ENCODE peak calls at places on chromosomes 6 and 20, in nine cellular contexts. H is stimulated activated CD4-positive, alpha-beta T cell treated with anti-CD3 and anti-CD28 coated beads, Interleukin-1b, Interleukin-23, amount 100 ng/mL, for 4 hours; R is activated CD4-positive, alpha-beta T cell treated with anti-CD3 and anti-CD28 coated beads, Interleukin-2, amount 50 U/mL, for 4 hours; X is activated gamma-delta T cell treated with Interleukin-2 at 50 U/mL for 16 hours; F is T-helper 17 cell; W is GOT3; U is SW480; T is ACHN; C is GM20000. A is an unnamed sample.

GRCh38 chr6:69422474-69422873 is 374.3 kb downstream of the LMBRD1 start:
- DNase-seq in H (no peak), R (no peak), X (no peak), F (no peak), W (no peak), U (peak), T (no peak), C (no peak), A (no peak)

GRCh38 chr20:2626853-2627541 is 25.4 kb upstream of the NOP56 start:
- DNase-seq in H (no peak), R (no peak), X (no peak), F (no peak), W (no peak), U (peak), T (peak), C (no peak), A (peak)

GRCh38 chr20:32581839-32582658 is 3.1 kb downstream of the NOL4L start:
- DNase-seq in H (no peak), R (no peak), X (no peak), F (no peak), W (no peak), U (no peak), T (no peak), C (no peak), A (no peak)

GRCh38 chr6:148516116-148517016 is 173.7 kb downstream of the SASH1 start:
- DNase-seq in H (no peak), R (no peak), X (no peak), F (no peak), W (no peak), U (no peak), T (no peak), C (no peak), A (no peak)

GRCh38 chr6:159929819-159930218 is 39.0 kb downstream of the MAS1 start:
- DNase-seq in H (peak), R (peak), X (peak), F (peak), W (no peak), U (peak), T (no peak), C (peak), A (no peak)

GRCh38 chr20:12965880-12966270 is 42.9 kb upstream of the SPTLC3 start:
- DNase-seq in H (no peak), R (no peak), X (peak), F (no peak), W (no peak), U (no peak), T (no peak), C (no peak), A (no peak)

GRCh38 chr20:59024111-59024530 is 4.9 kb downstream of the TUBB1 start:
- DNase-seq in H (no peak), R (no peak), X (no peak), F (no peak), W (no peak), U (no peak), T (no peak), C (no peak), A (no peak)

GRCh38 chr6:46510656-46511055 is 19.4 kb upstream of the RCAN2 start:
- DNase-seq in H (no peak), R (no peak), X (no peak), F (no peak), W (no peak), U (no peak), T (no peak), C (no peak), A (no peak)

GRCh38 chr6:163356324-163356723 is 58.2 kb upstream of the QKI start:
- DNase-seq in H (no peak), R (no peak), X (no peak), F (no peak), W (peak), U (no peak), T (no peak), C (no peak), A (no peak)

GRCh38 chr6:47168176-47168575 is 126.0 kb upstream of the ADGRF1 start:
- DNase-seq in H (no peak), R (no peak), X (no peak), F (no peak), W (peak), U (peak), T (peak), C (no peak), A (peak)

GRCh38 chr6:112665815-112666214 is 318.7 kb downstream of the RFPL4B start:
- DNase-seq in H (no peak), R (no peak), X (no peak), F (no peak), W (no peak), U (no peak), T (no peak), C (no peak), A (no peak)

GRCh38 chr6:79057746-79058145 is 20.3 kb downstream of the PHIP start:
- DNase-seq in H (no peak), R (no peak), X (no peak), F (no peak), W (no peak), U (no peak), T (no peak), C (no peak), A (no peak)

GRCh38 chr6:91437295-91437694 is 850.4 kb upstream of the MAP3K7 start:
- DNase-seq in H (no peak), R (no peak), X (no peak), F (no peak), W (no peak), U (no peak), T (no peak), C (no peak), A (no peak)

GRCh38 chr6:25596928-25597818 is 54.8 kb upstream of the SCGN start:
- DNase-seq in H (no peak), R (no peak), X (no peak), F (no peak), W (no peak), U (no peak), T (no peak), C (no peak), A (no peak)

GRCh38 chr6:36927691-36928546 is 26.6 kb upstream of the PI16 start:
- DNase-seq in H (no peak), R (no peak), X (no peak), F (no peak), W (no peak), U (no peak), T (no peak), C (no peak), A (no peak)

GRCh38 chr20:14414560-14414959 is 77.1 kb upstream of the FLRT3 start:
- DNase-seq in H (no peak), R (no peak), X (no peak), F (no peak), W (no peak), U (no peak), T (no peak), C (no peak), A (no peak)

GRCh38 chr6:79203753-79204253 is 30.7 kb downstream of the HMGN3 start:
- DNase-seq in H (no peak), R (no peak), X (no peak), F (no peak), W (no peak), U (no peak), T (no peak), C (no peak), A (no peak)

GRCh38 chr6:111150577-111150976 is 63.3 kb downstream of the SLC16A10 start:
- DNase-seq in H (no peak), R (no peak), X (no peak), F (no peak), W (no peak), U (no peak), T (no peak), C (no peak), A (no peak)

GRCh38 chr20:57391439-57392129 is 388 bp downstream of the RBM38 start:
- DNase-seq in H (no peak), R (peak), X (no peak), F (no peak), W (no peak), U (peak), T (no peak), C (peak), A (no peak)

GRCh38 chr6:163529605-163530004 is 115.1 kb downstream of the QKI start:
- DNase-seq in H (no peak), R (no peak), X (no peak), F (no peak), W (no peak), U (no peak), T (peak), C (no peak), A (no peak)